ENCODE peak calls at places on chromosomes 12 and 14, in six cellular contexts. C is naive B cell; K is NCI-H2081; E is posterior cingulate gyrus; A is SIG-M5; L is activated CD4-positive, alpha-beta T cell treated with anti-CD3 and anti-CD28 coated beads, Interleukin-2, amount 50 U/mL, for 1 hour. I is an unnamed sample.

GRCh38 chr12:11705010-11705409 is 55.5 kb downstream of the ETV6 start:
- DNase-seq in C (no peak), K (no peak), E (no peak), A (no peak), L (no peak), I (no peak)

GRCh38 chr14:99721792-99722516 is 37.9 kb downstream of the CYP46A1 start:
- DNase-seq in C (no peak), K (no peak), E (no peak), A (no peak), L (no peak), I (no peak)

GRCh38 chr14:76926521-76927251 is 100.5 kb downstream of the LRRC74A start:
- DNase-seq in C (peak), K (no peak), E (no peak), A (no peak), L (peak), I (peak)

GRCh38 chr14:71620401-71620800 is 311.8 kb upstream of the RGS6 start:
- DNase-seq in C (no peak), K (no peak), E (no peak), A (no peak), L (no peak), I (no peak)

GRCh38 chr14:41022932-41023331 is 583.7 kb upstream of the LRFN5 start:
- DNase-seq in C (no peak), K (no peak), E (no peak), A (no peak), L (no peak), I (no peak)

GRCh38 chr14:23052182-23052623 is 5.1 kb downstream of the CDH24 start:
- DNase-seq in C (no peak), K (no peak), E (peak), A (no peak), L (no peak), I (no peak)

GRCh38 chr12:32811686-32812392 is 56.1 kb upstream of the YARS2 start:
- DNase-seq in C (no peak), K (no peak), E (no peak), A (no peak), L (no peak), I (no peak)

GRCh38 chr12:114703060-114703493 is 19.1 kb upstream of the TBX3 start:
- DNase-seq in C (no peak), K (no peak), E (no peak), A (no peak), L (no peak), I (no peak)

GRCh38 chr12:4797096-4797495 is 76.9 kb downstream of the GALNT8 start:
- DNase-seq in C (no peak), K (no peak), E (no peak), A (no peak), L (no peak), I (no peak)

GRCh38 chr12:89995870-89996269 is 287.2 kb upstream of the ATP2B1 start:
- DNase-seq in C (no peak), K (no peak), E (no peak), A (no peak), L (no peak), I (no peak)

GRCh38 chr12:25558566-25558965 is 5.5 kb upstream of the LMNTD1 start:
- DNase-seq in C (no peak), K (no peak), E (no peak), A (no peak), L (no peak), I (no peak)

GRCh38 chr12:5417500-5417899 is 14.4 kb upstream of the NTF3 start:
- DNase-seq in C (no peak), K (no peak), E (no peak), A (no peak), L (no peak), I (no peak)

GRCh38 chr14:83548061-83548839 is 1981.7 kb upstream of the FLRT2 start:
- DNase-seq in C (no peak), K (no peak), E (no peak), A (no peak), L (no peak), I (no peak)

GRCh38 chr14:49971156-49972141 is 78.6 kb downstream of the ARF6 start:
- DNase-seq in C (peak), K (no peak), E (no peak), A (no peak), L (peak), I (peak)

GRCh38 chr12:120625557-120626419 is 14.6 kb upstream of the CABP1 start:
- DNase-seq in C (no peak), K (no peak), E (no peak), A (no peak), L (no peak), I (peak)

GRCh38 chr12:62834406-62834805 is 100.5 kb downstream of the PPM1H start:
- DNase-seq in C (no peak), K (no peak), E (no peak), A (no peak), L (no peak), I (no peak)

GRCh38 chr12:100927825-100928224 is 133.2 kb downstream of the ANO4 start:
- DNase-seq in C (no peak), K (no peak), E (no peak), A (no peak), L (no peak), I (no peak)

GRCh38 chr12:110117948-110118685 is 6.0 kb upstream of the IFT81 start:
- DNase-seq in C (no peak), K (no peak), E (no peak), A (no peak), L (no peak), I (no peak)